ENCODE peak calls at places on chromosome 14, in eight cellular contexts. C, D, M, U, V, I, G and Z are unnamed samples.

GRCh38 chr14:91300283-91300841 is 55.9 kb upstream of the GPR68 start:
- DNase-seq in C (no peak), D (no peak), M (no peak), U (no peak), V (no peak), I (no peak), G (no peak), Z (no peak)

GRCh38 chr14:99352688-99353280 is 80.8 kb upstream of the BCL11B start:
- DNase-seq in C (no peak), D (no peak), M (no peak), U (no peak), V (no peak), I (no peak), G (no peak), Z (no peak)

GRCh38 chr14:78188882-78189281 is 18.7 kb downstream of the NRXN3 start:
- DNase-seq in C (no peak), D (no peak), M (no peak), U (no peak), V (no peak), I (peak), G (no peak), Z (no peak)

GRCh38 chr14:56273949-56274348 is 155.7 kb downstream of the PELI2 start:
- DNase-seq in C (no peak), D (no peak), M (peak), U (no peak), V (no peak), I (no peak), G (no peak), Z (no peak)

GRCh38 chr14:34874386-34875030 is 652 bp downstream of the BAZ1A start:
- DNase-seq in C (peak), D (peak), M (peak), U (peak), V (peak), I (peak), G (peak), Z (peak)

GRCh38 chr14:50823763-50824636 is 7.0 kb downstream of the NIN start:
- DNase-seq in C (no peak), D (no peak), M (no peak), U (no peak), V (no peak), I (no peak), G (no peak), Z (no peak)

GRCh38 chr14:105019861-105020814 is 745 bp downstream of the CDCA4 start:
- DNase-seq in C (no peak), D (no peak), M (peak), U (peak), V (no peak), I (no peak), G (no peak), Z (peak)

GRCh38 chr14:22613736-22614239 is 15.7 kb downstream of the ABHD4 start:
- DNase-seq in C (no peak), D (no peak), M (no peak), U (no peak), V (no peak), I (no peak), G (no peak), Z (no peak)

GRCh38 chr14:37813746-37814145 is 218.3 kb downstream of the TTC6 start:
- DNase-seq in C (no peak), D (no peak), M (no peak), U (no peak), V (no peak), I (no peak), G (no peak), Z (no peak)

GRCh38 chr14:100714205-100714781 is 12.4 kb upstream of the DLK1 start:
- DNase-seq in C (no peak), D (no peak), M (no peak), U (no peak), V (no peak), I (no peak), G (no peak), Z (no peak)

GRCh38 chr14:57987596-57988300 is 121.9 kb upstream of the SLC35F4 start:
- DNase-seq in C (no peak), D (no peak), M (no peak), U (no peak), V (no peak), I (no peak), G (no peak), Z (no peak)

GRCh38 chr14:91363776-91364523 is 53.7 kb downstream of the CCDC88C start:
- DNase-seq in C (no peak), D (no peak), M (no peak), U (no peak), V (no peak), I (no peak), G (no peak), Z (no peak)

GRCh38 chr14:24143511-24143910 is 2.1 kb upstream of the EMC9 start:
- DNase-seq in C (no peak), D (peak), M (no peak), U (no peak), V (no peak), I (no peak), G (no peak), Z (no peak)

GRCh38 chr14:105480165-105480564 is 5.5 kb downstream of the CRIP2 start:
- DNase-seq in C (no peak), D (no peak), M (no peak), U (no peak), V (no peak), I (no peak), G (no peak), Z (no peak)

GRCh38 chr14:61472025-61472672 is 150.8 kb downstream of the PRKCH start:
- DNase-seq in C (peak), D (peak), M (peak), U (no peak), V (peak), I (no peak), G (no peak), Z (no peak)

GRCh38 chr14:90274019-90274418 is 17.7 kb downstream of the PSMC1 start:
- DNase-seq in C (no peak), D (no peak), M (no peak), U (no peak), V (no peak), I (no peak), G (no peak), Z (no peak)

GRCh38 chr14:50605776-50606175 is 45.8 kb downstream of the ATL1 start:
- DNase-seq in C (no peak), D (no peak), M (peak), U (no peak), V (no peak), I (no peak), G (no peak), Z (no peak)

GRCh38 chr14:77128414-77128891 is 13.1 kb downstream of the ZDHHC22 start:
- DNase-seq in C (peak), D (peak), M (peak), U (no peak), V (no peak), I (no peak), G (no peak), Z (no peak)

GRCh38 chr14:55957950-55958349 is 160.3 kb upstream of the PELI2 start:
- DNase-seq in C (no peak), D (no peak), M (no peak), U (no peak), V (no peak), I (no peak), G (no peak), Z (no peak)

GRCh38 chr14:105475916-105476845 is 1.6 kb downstream of the CRIP2 start:
- DNase-seq in C (no peak), D (peak), M (peak), U (no peak), V (no peak), I (peak), G (no peak), Z (no peak)

GRCh38 chr14:81341405-81342180 is 58.5 kb downstream of the STON2 start:
- DNase-seq in C (no peak), D (peak), M (no peak), U (no peak), V (no peak), I (no peak), G (no peak), Z (no peak)

GRCh38 chr14:104787736-104788532 is 7.6 kb downstream of the AKT1 start:
- DNase-seq in C (no peak), D (no peak), M (no peak), U (no peak), V (no peak), I (no peak), G (no peak), Z (no peak)